ENCODE peak calls at places on chromosomes 11 and 22, in four cellular contexts. K, N, T and M are unnamed samples.

GRCh38 chr11:76783901-76784813 is 1.0 kb downstream of the TSKU start:
- DNase-seq in K (no peak), N (peak; percentile 45), T (no peak), M (no peak)

GRCh38 chr22:19903031-19903430 is 38.5 kb upstream of the COMT start:
- DNase-seq in K (no peak), N (no peak), T (no peak), M (no peak)

GRCh38 chr11:73625690-73626318 is 20.6 kb upstream of the PLEKHB1 start:
- DNase-seq in N (peak; percentile 80), T (peak; percentile 84), K (peak; percentile 62), M (peak; percentile 80)

GRCh38 chr22:24580276-24580675 is 12.6 kb downstream of the LRRC75B start:
- DNase-seq in N (no peak), K (no peak), T (no peak), M (no peak)

GRCh38 chr11:45766469-45766868 is 38.5 kb upstream of the SLC35C1 start:
- DNase-seq in T (no peak), N (no peak), K (no peak), M (no peak)

GRCh38 chr11:24820541-24820940 is 323.7 kb downstream of the LUZP2 start:
- DNase-seq in K (no peak), N (no peak), T (no peak), M (no peak)

GRCh38 chr11:92140021-92140420 is 84.6 kb upstream of the FAT3 start:
- DNase-seq in N (no peak), T (no peak), K (no peak), M (no peak)

GRCh38 chr22:23777776-23778575 is 5.3 kb downstream of the MMP11 start:
- DNase-seq in N (no peak), K (no peak), T (no peak), M (no peak)

GRCh38 chr22:32661296-32661695 is 140.2 kb upstream of the TIMP3 start:
- DNase-seq in N (peak; percentile 24), K (no peak), T (no peak), M (no peak)

GRCh38 chr11:62394825-62395538 is 23.9 kb upstream of the SCGB1A1 start:
- DNase-seq in N (peak; percentile 70), K (peak; percentile 13), T (peak; percentile 81), M (peak; percentile 83)

GRCh38 chr11:34566209-34566551 is 52.6 kb upstream of the ELF5 start:
- DNase-seq in N (no peak), T (no peak), K (no peak), M (no peak)

GRCh38 chr11:123560001-123560400 is 94.4 kb downstream of the SCN3B start:
- DNase-seq in N (no peak), T (peak; percentile 54), K (no peak), M (no peak)

GRCh38 chr11:12668166-12668565 is 6.1 kb upstream of the TEAD1 start:
- DNase-seq in N (no peak), K (no peak), T (no peak), M (no peak)
- TF ChIP-seq CTCF in N (no peak), K (no peak), T (no peak), M (no peak)

GRCh38 chr11:19013181-19013857 is 47.2 kb downstream of the MRGPRX2 start:
- DNase-seq in K (no peak), N (no peak), T (no peak), M (no peak)
- TF ChIP-seq CTCF in K (no peak), N (no peak), T (peak; percentile 13), M (peak; percentile 14)

DNA sequence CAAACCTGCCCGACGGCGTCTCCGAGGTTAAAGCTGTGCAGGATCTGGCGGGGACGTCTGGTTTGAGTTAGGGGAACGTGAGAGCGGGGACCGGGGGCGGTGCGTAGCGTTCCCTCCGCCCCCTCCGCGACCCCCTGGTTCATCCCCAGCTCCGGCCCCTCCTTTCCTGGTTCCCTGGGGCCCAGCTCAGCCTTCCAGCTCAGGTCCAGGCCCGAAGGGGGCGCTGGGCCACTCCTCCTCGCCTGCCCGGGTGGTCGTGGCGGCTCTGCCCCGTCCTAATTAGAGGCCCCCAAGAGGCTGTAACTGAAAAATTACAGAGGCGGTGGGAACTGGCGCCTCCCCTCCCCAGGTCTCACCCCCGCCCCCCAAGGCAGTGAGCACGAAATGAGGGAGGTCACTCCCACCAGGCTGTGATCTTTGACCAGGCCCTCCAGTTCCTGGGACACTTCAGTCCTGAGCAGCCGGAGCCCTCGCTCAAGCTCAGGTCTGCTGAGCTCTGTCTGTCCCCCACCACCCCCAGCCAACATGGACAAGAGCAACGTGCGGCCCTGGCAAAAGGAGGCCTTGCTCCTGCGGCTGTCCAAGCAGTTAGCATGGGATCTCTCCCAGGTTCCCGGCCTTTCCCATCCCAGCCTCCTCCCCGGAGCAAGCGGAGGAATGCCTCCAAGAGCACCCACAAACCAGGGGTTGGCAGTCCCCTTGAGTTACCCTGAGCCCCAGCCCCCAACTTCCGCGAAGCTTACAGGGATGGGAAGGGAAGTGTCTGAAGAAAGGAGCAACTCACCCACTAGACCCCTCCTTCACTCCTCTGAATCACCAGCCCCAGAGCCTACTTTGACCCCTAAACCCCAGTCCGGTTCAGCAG is 3.3 kb downstream of the CD248 start:
- DNase-seq in N (no peak), K (no peak), T (no peak), M (no peak)
- TF ChIP-seq CTCF in N (no peak), K (no peak), T (no peak), M (no peak)

GRCh38 chr22:17164392-17165024 is 5.4 kb upstream of the HDHD5 start:
- DNase-seq in N (no peak), K (no peak), T (no peak), M (no peak)
- TF ChIP-seq CTCF in N (no peak), K (no peak), T (no peak), M (no peak)

DNA sequence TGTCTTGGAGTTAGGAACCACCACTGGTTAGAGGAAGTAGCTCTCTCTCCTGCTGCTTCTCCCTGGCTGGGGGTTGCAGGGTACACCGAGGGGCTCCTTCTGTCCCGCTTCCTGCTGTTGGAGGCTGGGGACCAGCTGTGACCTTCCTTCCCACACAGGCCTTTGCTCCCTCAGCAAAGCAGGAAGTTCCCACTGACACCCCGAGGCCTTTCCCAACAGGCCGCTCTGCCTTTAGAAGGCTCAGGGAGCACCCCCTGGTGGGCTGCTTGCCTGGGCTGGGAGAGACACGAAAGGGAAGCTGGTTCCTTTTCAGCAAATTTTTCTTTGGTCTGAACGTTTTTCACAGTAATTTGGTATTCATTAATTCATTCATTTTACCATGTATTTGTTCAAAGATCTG is 527.9 kb upstream of the B3GAT1 start:
- DNase-seq in K (no peak), N (no peak), T (no peak), M (no peak)
- TF ChIP-seq CTCF in K (no peak), N (no peak), T (no peak), M (peak; percentile 20)

DNA sequence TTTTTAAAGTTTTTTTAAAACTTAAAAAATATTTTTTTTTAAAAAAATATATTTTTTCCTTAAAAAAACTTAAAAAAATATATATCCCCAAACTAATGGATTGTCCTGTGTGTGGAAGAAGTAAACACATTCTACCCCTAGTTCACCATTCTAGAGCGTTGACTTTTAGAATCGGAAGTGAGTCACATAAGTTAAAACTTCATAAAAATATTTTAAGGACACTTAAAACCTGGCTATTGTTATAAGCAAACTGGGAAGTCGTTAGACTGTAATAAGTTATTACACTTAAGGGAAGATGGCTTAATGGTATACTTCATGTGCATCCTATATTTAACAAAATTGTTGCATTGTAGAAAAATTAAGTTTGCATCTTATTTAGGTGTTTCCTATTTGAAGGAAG is 21.1 kb downstream of the FAM118B start:
- DNase-seq in N (no peak), T (no peak), K (no peak), M (no peak)
- TF ChIP-seq CTCF in N (no peak), T (no peak), K (no peak), M (no peak)

DNA sequence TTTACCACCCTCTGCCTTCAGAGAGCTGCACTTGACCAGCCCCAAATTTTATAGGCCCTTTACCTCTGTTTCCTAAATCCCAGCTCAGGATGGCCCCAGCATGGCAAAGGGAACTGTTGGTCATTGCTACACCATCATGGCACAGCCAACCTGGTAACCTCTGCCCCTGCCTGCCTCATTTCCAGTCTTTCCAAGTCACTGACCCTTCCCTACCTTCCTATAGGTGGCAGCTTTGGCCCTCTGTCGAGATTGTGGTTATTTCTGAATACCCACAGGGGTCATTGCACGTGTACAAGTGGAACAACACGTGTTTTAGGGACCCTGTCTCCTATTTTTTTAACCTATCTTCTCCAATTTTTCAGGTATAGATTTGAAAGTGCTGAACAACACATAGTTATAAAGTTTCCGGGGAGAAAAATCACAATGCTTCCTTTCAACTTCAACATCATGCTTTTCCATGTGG is 2.8 kb downstream of the GALNT18 start:
- DNase-seq in K (no peak), T (no peak), N (no peak), M (no peak)
- TF ChIP-seq CTCF in K (no peak), T (peak; percentile 9), N (no peak), M (no peak)